ENCODE peak calls at places on chromosomes 5 and 9, in eight cellular contexts. T is Peyer's patch; I is GM12865; X is stimulated activated naive CD4-positive, alpha-beta T cell treated with Interleukin-2 at 50 U/mL for 16 hours; Q is SK-N-SH; Y is AG08396; K is cardiac fibroblast; G is activated B cell treated with CpG ODN at 0.5 μM for 24 hours. B is an unnamed sample.

GRCh38 chr5:158320934-158321333 is 462.0 kb upstream of the CLINT1 start:
- DNase-seq in T (no peak), I (no peak), X (no peak), Q (no peak), Y (no peak), K (no peak), G (no peak), B (no peak)

GRCh38 chr9:19994296-19994695 is 205.5 kb upstream of the SLC24A2 start:
- DNase-seq in T (no peak), I (no peak), X (no peak), Q (no peak), Y (no peak), K (no peak), G (no peak), B (peak)

GRCh38 chr5:168734657-168735344 is 155.6 kb upstream of the PANK3 start:
- DNase-seq in T (no peak), I (peak), X (no peak), Q (no peak), Y (peak), K (peak), G (no peak), B (peak)

GRCh38 chr5:150153957-150154617 is 1.6 kb downstream of the PDGFRB start:
- DNase-seq in T (no peak), I (peak), X (no peak), Q (no peak), Y (peak), K (peak), G (no peak), B (peak)

GRCh38 chr5:2751592-2752021 is at the start of gene IRX2:
- DNase-seq in T (no peak), I (no peak), X (no peak), Q (no peak), Y (peak), K (peak), G (no peak), B (peak)

GRCh38 chr9:107462691-107463090 is 26.9 kb downstream of the KLF4 start:
- DNase-seq in T (no peak), I (no peak), X (no peak), Q (no peak), Y (peak), K (peak), G (no peak), B (no peak)

GRCh38 chr9:89524888-89525385 is 27.0 kb upstream of the SEMA4D start:
- DNase-seq in T (no peak), I (no peak), X (no peak), Q (peak), Y (no peak), K (no peak), G (no peak), B (no peak)

GRCh38 chr9:76090909-76091308 is 200.4 kb downstream of the PCSK5 start:
- DNase-seq in T (no peak), I (no peak), X (no peak), Q (no peak), Y (no peak), K (no peak), G (no peak), B (no peak)

GRCh38 chr5:8184455-8185063 is 315.6 kb downstream of the MTRR start:
- DNase-seq in T (no peak), I (peak), X (no peak), Q (peak), Y (peak), K (peak), G (peak), B (peak)

GRCh38 chr9:107044872-107045271 is 181.9 kb downstream of the ZNF462 start:
- DNase-seq in T (no peak), I (no peak), X (no peak), Q (no peak), Y (no peak), K (no peak), G (no peak), B (no peak)

GRCh38 chr9:122904466-122904822 is 715 bp downstream of the RC3H2 start:
- DNase-seq in T (no peak), I (peak), X (peak), Q (peak), Y (peak), K (peak), G (no peak), B (peak)

GRCh38 chr9:77927265-77927664 is 104.3 kb downstream of the GNAQ start:
- DNase-seq in T (no peak), I (no peak), X (no peak), Q (no peak), Y (peak), K (peak), G (no peak), B (no peak)

GRCh38 chr9:110939573-110939972 is 98.7 kb downstream of the LPAR1 start:
- DNase-seq in T (no peak), I (no peak), X (no peak), Q (no peak), Y (no peak), K (no peak), G (no peak), B (no peak)

GRCh38 chr5:125484272-125485002 is 738.0 kb upstream of the ZNF608 start:
- DNase-seq in T (peak), I (no peak), X (no peak), Q (peak), Y (peak), K (peak), G (no peak), B (peak)

GRCh38 chr5:109406719-109407118 is 3.1 kb downstream of the PJA2 start:
- DNase-seq in T (no peak), I (no peak), X (no peak), Q (no peak), Y (no peak), K (no peak), G (no peak), B (no peak)